ENCODE peak calls at places on chromosomes 1 and 21, in five cellular contexts. One of them, this sample, is unnamed.

GRCh38 chr1:218971166-218971565 is 202.5 kb upstream of the LYPLAL1 start:
- DNase-seq in fibroblast of the aortic adventitia: peak
- DNase-seq in lower lobe of right lung: no peak
- DNase-seq in GM12878: no peak
- DNase-seq in SHP77: no peak
- DNase-seq in this sample: peak

GRCh38 chr1:62198781-62199125 is 4.1 kb downstream of the L1TD1 start:
- DNase-seq in fibroblast of the aortic adventitia: peak
- DNase-seq in lower lobe of right lung: no peak
- DNase-seq in GM12878: no peak
- DNase-seq in SHP77: no peak
- DNase-seq in this sample: peak

GRCh38 chr21:15061284-15061683 is 3.5 kb downstream of the NRIP1 start:
- DNase-seq in fibroblast of the aortic adventitia: no peak
- DNase-seq in lower lobe of right lung: no peak
- DNase-seq in GM12878: no peak
- DNase-seq in SHP77: no peak
- DNase-seq in this sample: no peak

GRCh38 chr1:119686661-119687060 is 25.1 kb upstream of the PHGDH start:
- DNase-seq in fibroblast of the aortic adventitia: no peak
- DNase-seq in lower lobe of right lung: no peak
- DNase-seq in GM12878: no peak
- DNase-seq in SHP77: no peak
- DNase-seq in this sample: no peak

GRCh38 chr1:12014141-12014981 is 4.9 kb upstream of the MIIP start:
- DNase-seq in fibroblast of the aortic adventitia: no peak
- DNase-seq in lower lobe of right lung: peak
- DNase-seq in GM12878: no peak
- DNase-seq in SHP77: no peak
- DNase-seq in this sample: peak

GRCh38 chr21:37462087-37462861 is 95.7 kb downstream of the DYRK1A start:
- DNase-seq in fibroblast of the aortic adventitia: no peak
- DNase-seq in lower lobe of right lung: no peak
- DNase-seq in GM12878: no peak
- DNase-seq in SHP77: no peak
- DNase-seq in this sample: no peak

GRCh38 chr1:180151508-180151907 is 3.2 kb upstream of the QSOX1 start:
- DNase-seq in fibroblast of the aortic adventitia: peak
- DNase-seq in lower lobe of right lung: no peak
- DNase-seq in GM12878: no peak
- DNase-seq in SHP77: no peak
- DNase-seq in this sample: peak

GRCh38 chr1:13930151-13930550 is 230.2 kb downstream of the PRDM2 start:
- DNase-seq in fibroblast of the aortic adventitia: no peak
- DNase-seq in lower lobe of right lung: no peak
- DNase-seq in GM12878: no peak
- DNase-seq in SHP77: no peak
- DNase-seq in this sample: no peak

GRCh38 chr21:41768371-41769042 is 1.7 kb upstream of the RIPK4 start:
- DNase-seq in fibroblast of the aortic adventitia: peak
- DNase-seq in lower lobe of right lung: peak
- DNase-seq in GM12878: no peak
- DNase-seq in SHP77: peak
- DNase-seq in this sample: peak

GRCh38 chr1:24152631-24153494 is 9.9 kb upstream of the IL22RA1 start:
- DNase-seq in fibroblast of the aortic adventitia: no peak
- DNase-seq in lower lobe of right lung: no peak
- DNase-seq in GM12878: no peak
- DNase-seq in SHP77: no peak
- DNase-seq in this sample: no peak

GRCh38 chr1:245156041-245156735 is 1.4 kb downstream of the KIF26B start:
- DNase-seq in fibroblast of the aortic adventitia: peak
- DNase-seq in lower lobe of right lung: peak
- DNase-seq in GM12878: no peak
- DNase-seq in SHP77: peak
- DNase-seq in this sample: peak

GRCh38 chr1:178341218-178341956 is 155.4 kb downstream of the CLEC20A start:
- DNase-seq in fibroblast of the aortic adventitia: peak
- DNase-seq in lower lobe of right lung: peak
- DNase-seq in GM12878: no peak
- DNase-seq in SHP77: no peak
- DNase-seq in this sample: peak

GRCh38 chr21:44013380-44014088 is 1.4 kb downstream of the TRAPPC10 start:
- DNase-seq in fibroblast of the aortic adventitia: peak
- DNase-seq in lower lobe of right lung: no peak
- DNase-seq in GM12878: peak
- DNase-seq in SHP77: no peak
- DNase-seq in this sample: no peak

GRCh38 chr1:178581351-178581951 is 68.5 kb downstream of the TEX35 start:
- DNase-seq in fibroblast of the aortic adventitia: no peak
- DNase-seq in lower lobe of right lung: no peak
- DNase-seq in GM12878: peak
- DNase-seq in SHP77: no peak
- DNase-seq in this sample: no peak

GRCh38 chr1:145981299-145981600 is 15.1 kb downstream of the TXNIP start:
- DNase-seq in fibroblast of the aortic adventitia: no peak
- DNase-seq in lower lobe of right lung: no peak
- DNase-seq in GM12878: no peak
- DNase-seq in SHP77: no peak
- DNase-seq in this sample: no peak

GRCh38 chr1:231091853-231092301 is 51.8 kb upstream of the FAM89A start:
- DNase-seq in fibroblast of the aortic adventitia: peak
- DNase-seq in lower lobe of right lung: peak
- DNase-seq in GM12878: no peak
- DNase-seq in SHP77: peak
- DNase-seq in this sample: peak

GRCh38 chr1:161843156-161843555 is 77.0 kb downstream of the ATF6 start:
- DNase-seq in fibroblast of the aortic adventitia: peak
- DNase-seq in lower lobe of right lung: no peak
- DNase-seq in GM12878: no peak
- DNase-seq in SHP77: no peak
- DNase-seq in this sample: peak

GRCh38 chr1:20666804-20667203 is 5.6 kb upstream of the DDOST start:
- DNase-seq in fibroblast of the aortic adventitia: no peak
- DNase-seq in lower lobe of right lung: no peak
- DNase-seq in GM12878: peak
- DNase-seq in SHP77: peak
- DNase-seq in this sample: peak

GRCh38 chr1:30109853-30110252 is 613.5 kb downstream of the MATN1 start:
- DNase-seq in fibroblast of the aortic adventitia: peak
- DNase-seq in lower lobe of right lung: no peak
- DNase-seq in GM12878: no peak
- DNase-seq in SHP77: no peak
- DNase-seq in this sample: no peak

GRCh38 chr21:46037338-46038325 is 56.1 kb downstream of the COL6A1 start:
- DNase-seq in fibroblast of the aortic adventitia: no peak
- DNase-seq in lower lobe of right lung: no peak
- DNase-seq in GM12878: no peak
- DNase-seq in SHP77: no peak
- DNase-seq in this sample: no peak

GRCh38 chr1:163084330-163084729 is 15.2 kb downstream of the RGS4 start:
- DNase-seq in fibroblast of the aortic adventitia: peak
- DNase-seq in lower lobe of right lung: no peak
- DNase-seq in GM12878: no peak
- DNase-seq in SHP77: no peak
- DNase-seq in this sample: peak

GRCh38 chr1:178774263-178774662 is 49.2 kb downstream of the RALGPS2 start:
- DNase-seq in fibroblast of the aortic adventitia: peak
- DNase-seq in lower lobe of right lung: no peak
- DNase-seq in GM12878: no peak
- DNase-seq in SHP77: peak
- DNase-seq in this sample: peak

GRCh38 chr1:22471078-22471477 is 19.4 kb downstream of the ZBTB40 start:
- DNase-seq in fibroblast of the aortic adventitia: peak
- DNase-seq in lower lobe of right lung: no peak
- DNase-seq in GM12878: no peak
- DNase-seq in SHP77: no peak
- DNase-seq in this sample: peak

GRCh38 chr1:225318706-225319575 is 108.9 kb downstream of the LBR start:
- DNase-seq in fibroblast of the aortic adventitia: peak
- DNase-seq in lower lobe of right lung: no peak
- DNase-seq in GM12878: peak
- DNase-seq in SHP77: peak
- DNase-seq in this sample: peak

GRCh38 chr1:72034827-72035226 is 247.5 kb downstream of the NEGR1 start:
- DNase-seq in fibroblast of the aortic adventitia: no peak
- DNase-seq in lower lobe of right lung: no peak
- DNase-seq in GM12878: no peak
- DNase-seq in SHP77: no peak
- DNase-seq in this sample: no peak

GRCh38 chr1:37914719-37915483 is 32.0 kb downstream of the INPP5B start:
- DNase-seq in fibroblast of the aortic adventitia: no peak
- DNase-seq in lower lobe of right lung: no peak
- DNase-seq in GM12878: no peak
- DNase-seq in SHP77: no peak
- DNase-seq in this sample: no peak

GRCh38 chr1:78950801-78951200 is 55.7 kb downstream of the ADGRL4 start:
- DNase-seq in fibroblast of the aortic adventitia: no peak
- DNase-seq in lower lobe of right lung: no peak
- DNase-seq in GM12878: no peak
- DNase-seq in SHP77: no peak
- DNase-seq in this sample: no peak

GRCh38 chr1:164759945-164760584 is 201.1 kb downstream of the PBX1 start:
- DNase-seq in fibroblast of the aortic adventitia: no peak
- DNase-seq in lower lobe of right lung: no peak
- DNase-seq in GM12878: no peak
- DNase-seq in SHP77: no peak
- DNase-seq in this sample: no peak

GRCh38 chr1:208223136-208223535 is 21.0 kb downstream of the PLXNA2 start:
- DNase-seq in fibroblast of the aortic adventitia: no peak
- DNase-seq in lower lobe of right lung: no peak
- DNase-seq in GM12878: no peak
- DNase-seq in SHP77: no peak
- DNase-seq in this sample: peak

GRCh38 chr1:112092656-112093371 is 103.3 kb upstream of the KCND3 start:
- DNase-seq in fibroblast of the aortic adventitia: no peak
- DNase-seq in lower lobe of right lung: no peak
- DNase-seq in GM12878: no peak
- DNase-seq in SHP77: no peak
- DNase-seq in this sample: no peak

GRCh38 chr1:214952648-214953047 is 129.9 kb upstream of the KCNK2 start:
- DNase-seq in fibroblast of the aortic adventitia: no peak
- DNase-seq in lower lobe of right lung: no peak
- DNase-seq in GM12878: no peak
- DNase-seq in SHP77: no peak
- DNase-seq in this sample: peak

GRCh38 chr21:35257413-35257812 is 208.3 kb upstream of the RUNX1 start:
- DNase-seq in fibroblast of the aortic adventitia: peak
- DNase-seq in lower lobe of right lung: peak
- DNase-seq in GM12878: no peak
- DNase-seq in SHP77: peak
- DNase-seq in this sample: peak

GRCh38 chr1:166933137-166933536 is 42.2 kb downstream of the ILDR2 start:
- DNase-seq in fibroblast of the aortic adventitia: no peak
- DNase-seq in lower lobe of right lung: no peak
- DNase-seq in GM12878: no peak
- DNase-seq in SHP77: no peak
- DNase-seq in this sample: no peak

This sample was measured in cardiac fibroblast.